ENCODE peak calls at places on chromosomes 4 and X, in six cellular contexts. B, Z, J, C, U and H are unnamed samples. For H3K27me3 and H3K4me1, the result is how much of the 10 kb centered on the place peaks cover.

GRCh38 chrX:16239211-16239610 is 71.9 kb downstream of the MAGEB17 start:
- DNase-seq in B (peak), Z (no peak), J (no peak), C (no peak), U (no peak), H (no peak)

GRCh38 chrX:52983526-52983925 is 25.2 kb upstream of the FAM156A start:
- DNase-seq in B (no peak), Z (no peak), J (no peak), C (no peak), U (no peak), H (no peak)

GRCh38 chrX:83845397-83845796 is 15.5 kb upstream of the CYLC1 start:
- DNase-seq in B (no peak), Z (no peak), J (no peak), C (no peak), U (no peak), H (peak)

GRCh38 chr4:104815593-104816156 is 321.0 kb upstream of the CXXC4 start:
- DNase-seq in B (no peak), Z (no peak), J (no peak), C (no peak), U (no peak), H (no peak)

GRCh38 chr4:170465434-170465833 is 375.7 kb upstream of the AADAT start:
- DNase-seq in B (no peak), Z (no peak), J (no peak), C (no peak), U (no peak), H (no peak)

GRCh38 chrX:40148439-40149285 is 50.9 kb upstream of the BCOR start:
- DNase-seq in B (no peak), Z (no peak), J (peak), C (no peak), U (peak), H (no peak)

GRCh38 chrX:47523297-47523696 is 37.7 kb upstream of the ARAF start:
- DNase-seq in B (no peak), Z (peak), J (peak), C (peak), U (peak), H (peak)

GRCh38 chr4:108156391-108156790 is 12.3 kb downstream of the LEF1 start:
- DNase-seq in B (no peak), Z (no peak), J (no peak), C (no peak), U (no peak), H (no peak)

GRCh38 chr4:85762204-85762884 is 287.4 kb downstream of the ARHGAP24 start:
- DNase-seq in B (no peak), Z (no peak), J (no peak), C (no peak), U (no peak), H (no peak)

GRCh38 chrX:152520653-152521052 is 69.5 kb upstream of the GABRA3 start:
- DNase-seq in B (no peak), Z (no peak), J (no peak), C (no peak), U (no peak), H (no peak)

GRCh38 chr4:34619531-34620109 is 1624.7 kb downstream of the ARAP2 start:
- DNase-seq in B (no peak), Z (no peak), J (no peak), C (no peak), U (no peak), H (no peak)

GRCh38 chr4:11073621-11074051 is 355.1 kb downstream of the HS3ST1 start:
- DNase-seq in B (no peak), Z (no peak), J (peak), C (peak), U (no peak), H (no peak)

GRCh38 chr4:187393546-187394344 is 601.8 kb upstream of the ZFP42 start:
- DNase-seq in B (no peak), Z (no peak), J (no peak), C (no peak), U (no peak), H (no peak)
- H3K27me3 ChIP-seq in B (under half), Z (under half), J (under half), C (under half), U (under half), H (under half)

GRCh38 chr4:82753725-82754410 is 44.7 kb downstream of the SCD5 start:
- DNase-seq in B (no peak), Z (no peak), J (no peak), C (no peak), U (peak), H (no peak)
- H3K27ac ChIP-seq in B (no peak), Z (peak), J (no peak), C (peak), U (peak), H (no peak)

DNA sequence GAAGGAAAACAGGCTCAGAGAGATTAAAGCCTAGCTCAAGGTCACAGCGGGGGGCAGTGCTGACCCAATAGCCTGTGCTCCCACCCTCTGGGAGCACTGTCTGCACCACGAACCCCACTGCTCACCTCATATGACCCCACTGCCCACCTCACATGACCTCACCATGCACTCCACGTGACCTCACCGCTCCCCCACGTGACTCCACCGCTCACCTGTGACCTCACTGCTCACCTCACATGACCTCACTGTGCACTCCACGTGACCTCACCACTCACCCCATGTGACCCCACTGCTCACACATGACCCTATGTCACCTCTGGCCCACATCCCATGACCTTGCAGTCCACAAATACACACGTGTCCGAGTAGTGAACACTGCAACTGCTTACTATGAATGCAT is 55.4 kb downstream of the ACOX3 start:
- DNase-seq in B (no peak), Z (no peak), J (no peak), C (no peak), U (no peak), H (no peak)
- H3K4me1 ChIP-seq in B (under half), Z (under half), J (under half), C (under half), U (under half), H (under half)

DNA sequence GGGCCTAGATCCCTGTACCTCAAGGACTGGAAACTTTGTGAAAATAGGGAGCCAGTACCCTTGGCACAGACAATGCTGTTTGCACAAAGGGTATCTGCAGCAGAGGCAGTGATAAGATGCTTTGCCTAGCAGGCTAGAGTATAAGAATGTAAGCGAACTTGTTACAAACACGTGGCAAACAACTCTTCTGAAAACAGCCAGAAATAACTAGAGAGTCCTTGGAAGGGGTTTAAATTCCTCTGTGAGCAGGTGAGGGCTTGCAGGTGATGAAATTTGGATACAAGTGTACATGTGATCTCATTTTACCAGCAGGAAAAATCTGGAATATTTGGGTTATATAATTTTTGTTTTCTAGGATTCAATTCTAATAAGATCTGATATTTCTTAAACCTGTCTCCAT is 18.6 kb upstream of the ACSL4 start:
- DNase-seq in B (no peak), Z (no peak), J (no peak), C (no peak), U (no peak), H (no peak)
- H3K27me3 ChIP-seq in B (under half), Z (under half), J (under half), C (under half), U (under half), H (under half)

GRCh38 chrX:14926471-14926870 is 53.2 kb downstream of the MOSPD2 start:
- DNase-seq in B (no peak), Z (no peak), J (no peak), C (no peak), U (no peak), H (no peak)
- H3K27ac ChIP-seq in B (no peak), Z (no peak), J (no peak), C (no peak), U (no peak), H (no peak)

GRCh38 chr4:41145571-41146078 is 68.7 kb downstream of the APBB2 start:
- DNase-seq in B (no peak), Z (no peak), J (no peak), C (no peak), U (no peak), H (no peak)

GRCh38 chr4:41143721-41144379 is 70.5 kb downstream of the APBB2 start:
- DNase-seq in B (no peak), Z (no peak), J (no peak), C (no peak), U (no peak), H (no peak)

GRCh38 chr4:41142946-41143720 is 71.2 kb downstream of the APBB2 start:
- DNase-seq in B (peak), Z (peak), J (peak), C (peak), U (no peak), H (no peak)

GRCh38 chr4:41146196-41146595 is 68.1 kb downstream of the APBB2 start:
- DNase-seq in B (no peak), Z (no peak), J (no peak), C (no peak), U (no peak), H (no peak)

GRCh38 chr4:41144812-41145211 is 69.5 kb downstream of the APBB2 start:
- DNase-seq in B (no peak), Z (no peak), J (no peak), C (no peak), U (no peak), H (no peak)
- H3K4me1 ChIP-seq in B (under half), Z (under half), J (under half), C (under half), U (under half), H (under half)

GRCh38 chr4:2576290-2576689 is 39.8 kb downstream of the FAM193A start:
- DNase-seq in B (no peak), Z (no peak), J (no peak), C (no peak), U (no peak), H (no peak)

GRCh38 chr4:2578106-2578505 is 41.7 kb downstream of the FAM193A start:
- DNase-seq in B (no peak), Z (no peak), J (no peak), C (no peak), U (no peak), H (no peak)

GRCh38 chr4:2574058-2574457 is 37.6 kb downstream of the FAM193A start:
- DNase-seq in B (no peak), Z (no peak), J (no peak), C (no peak), U (no peak), H (no peak)

GRCh38 chr4:2572076-2572475 is 35.6 kb downstream of the FAM193A start:
- DNase-seq in B (no peak), Z (no peak), J (no peak), C (peak), U (no peak), H (no peak)

DNA sequence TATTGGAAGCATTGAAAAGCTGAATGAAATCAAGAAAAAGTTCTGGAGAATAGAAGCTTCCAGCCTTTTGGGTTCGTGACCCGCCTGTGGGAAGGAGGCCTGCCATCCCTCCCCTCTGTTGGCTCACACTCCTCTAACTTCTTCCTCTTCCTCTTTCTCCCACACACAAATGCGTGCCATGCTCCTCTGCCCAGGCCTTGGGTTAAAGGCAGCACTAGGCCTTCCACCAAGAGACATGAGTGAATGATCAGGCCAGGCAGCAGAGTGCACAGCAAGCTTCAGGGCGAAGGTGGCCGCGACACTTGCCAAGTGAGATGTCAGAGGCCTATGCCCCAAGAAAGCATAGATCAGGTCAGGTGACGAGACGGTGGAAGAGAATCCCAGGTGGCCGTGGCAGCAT is 38.4 kb downstream of the FAM193A start:
- DNase-seq in B (no peak), Z (no peak), J (no peak), C (no peak), U (no peak), H (no peak)
- H3K27me3 ChIP-seq in B (under half), Z (under half), J (under half), C (under half), U (under half), H (under half)

DNA sequence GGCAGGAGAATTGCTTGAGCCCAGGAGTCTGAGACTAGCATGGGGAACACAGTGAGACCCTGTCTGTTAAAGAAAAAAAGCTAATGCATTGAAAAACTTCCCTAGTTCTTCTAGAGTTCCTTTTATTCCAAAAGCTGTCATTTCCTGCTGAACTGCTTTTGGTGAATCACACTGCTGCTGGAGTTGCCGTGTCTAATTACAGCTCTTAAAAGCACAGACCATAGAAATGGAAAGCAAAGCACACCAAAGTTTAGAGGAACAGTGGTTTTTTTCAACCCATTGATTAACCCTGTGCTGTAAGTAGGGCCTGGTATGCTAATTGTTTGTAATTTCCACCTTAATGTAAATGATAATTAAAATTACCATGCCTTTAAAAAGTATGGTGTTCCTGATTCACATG is 52.4 kb downstream of the SEPTIN11 start:
- DNase-seq in B (peak), Z (no peak), J (no peak), C (no peak), U (no peak), H (no peak)
- H3K27ac ChIP-seq in B (peak), Z (no peak), J (peak), C (no peak), U (no peak), H (no peak)